ENCODE peak calls at places on chromosomes 4 and X, in four cellular contexts. L, R, O and P are unnamed samples.

GRCh38 chr4:52713456-52713937 is 37.7 kb downstream of the ERVMER34-1 start:
- DNase-seq in L (no peak), R (no peak), O (no peak), P (peak; percentile 8)

GRCh38 chrX:107773206-107773605 is 2.4 kb downstream of the TSC22D3 start:
- DNase-seq in L (no peak), R (no peak), O (no peak), P (no peak)

GRCh38 chrX:40402771-40403533 is 177.8 kb upstream of the ATP6AP2 start:
- DNase-seq in L (peak; percentile 14), R (peak; percentile 50), O (no peak), P (peak; percentile 69)

GRCh38 chr4:184416913-184417734 is 57.2 kb downstream of the IRF2 start:
- DNase-seq in L (peak; percentile 28), R (peak; percentile 28), O (no peak), P (no peak)

GRCh38 chrX:22395372-22395771 is 122.7 kb downstream of the CBLL2 start:
- DNase-seq in L (peak; percentile 32), R (peak; percentile 43), O (no peak), P (peak; percentile 47)

GRCh38 chr4:177308125-177308524 is 1.5 kb upstream of the NEIL3 start:
- DNase-seq in L (peak; percentile 81), R (peak; percentile 91), O (no peak), P (peak; percentile 89)

GRCh38 chrX:151704023-151704663 is 8.9 kb downstream of the PRRG3 start:
- DNase-seq in L (no peak), R (no peak), O (no peak), P (no peak)

GRCh38 chr4:152342293-152342692 is 193.6 kb downstream of the FBXW7 start:
- DNase-seq in L (peak; percentile 39), R (peak; percentile 57), O (no peak), P (peak; percentile 65)

GRCh38 chr4:113761682-113762060 is at the start of gene CAMK2D:
- DNase-seq in L (peak; percentile 85), R (peak; percentile 88), O (peak; percentile 56), P (peak; percentile 89)

GRCh38 chr4:144599621-144600020 is 46.3 kb upstream of the HHIP start:
- DNase-seq in L (no peak), R (peak; percentile 12), O (no peak), P (no peak)

GRCh38 chr4:26031704-26032103 is 117.7 kb downstream of the SMIM20 start:
- DNase-seq in L (no peak), R (no peak), O (no peak), P (no peak)

GRCh38 chr4:189773909-189774308 is 166.8 kb upstream of the FRG1 start:
- DNase-seq in L (peak; percentile 15), R (peak; percentile 48), O (no peak), P (peak; percentile 48)

GRCh38 chrX:46130246-46130645 is 415.0 kb downstream of the ZNF674 start:
- DNase-seq in L (no peak), R (no peak), O (no peak), P (peak; percentile 2)

GRCh38 chrX:50988649-50989048 is 78.1 kb downstream of the BMP15 start:
- DNase-seq in L (peak; percentile 28), R (peak; percentile 36), O (peak; percentile 33), P (peak; percentile 58)

GRCh38 chr4:84279678-84280077 is 219.4 kb downstream of the NKX6-1 start:
- DNase-seq in L (no peak), R (peak; percentile 24), O (no peak), P (peak; percentile 33)

GRCh38 chrX:119008122-119008744 is 33.8 kb downstream of the LONRF3 start:
- DNase-seq in L (no peak), R (peak; percentile 47), O (peak; percentile 71), P (peak; percentile 39)

GRCh38 chr4:118967393-118967792 is 78.7 kb downstream of the SYNPO2 start:
- DNase-seq in L (peak; percentile 50), R (peak; percentile 65), O (no peak), P (peak; percentile 17)

GRCh38 chr4:116664198-116664597 is 421.2 kb downstream of the TRAM1L1 start:
- DNase-seq in L (no peak), R (no peak), O (peak; percentile 14), P (no peak)

GRCh38 chr4:161546902-161547301 is 616.9 kb downstream of the FSTL5 start:
- DNase-seq in L (peak; percentile 13), R (peak; percentile 32), O (no peak), P (no peak)

GRCh38 chrX:2545144-2545543 is 44.4 kb upstream of the DHRSX start:
- DNase-seq in L (no peak), R (no peak), O (no peak), P (no peak)

GRCh38 chr4:3372264-3372932 is 69.4 kb upstream of the HGFAC start:
- DNase-seq in L (no peak), R (no peak), O (no peak), P (no peak)

GRCh38 chrX:134659761-134660160 is 1.5 kb upstream of the PLAC1 start:
- DNase-seq in L (peak; percentile 33), R (no peak), O (no peak), P (no peak)

GRCh38 chr4:8088966-8089491 is 69.6 kb downstream of the ABLIM2 start:
- DNase-seq in L (no peak), R (no peak), O (no peak), P (no peak)